ENCODE peak calls at places on chromosomes 1 and 21, in ten cellular contexts. W is AG04450, H is OCI-LY7, J is tibial artery, A is BJ, U is body of pancreas, T is A549, R is transverse colon, M is right lobe of liver, S is BE2C. D is an unnamed sample.

GRCh38 chr21:31501921-31502320 is 157.6 kb upstream of the SOD1 start:
- DNase-seq in W (no peak), H (no peak), J (no peak), A (no peak), U (no peak), T (no peak), R (no peak), M (no peak), S (no peak), D (no peak)

GRCh38 chr1:98059616-98060015 is 138.8 kb upstream of the DPYD start:
- DNase-seq in W (no peak), H (no peak), J (no peak), A (no peak), U (no peak), T (no peak), R (no peak), M (no peak), S (no peak), D (no peak)

GRCh38 chr1:118136511-118136937 is 48.5 kb downstream of the SPAG17 start:
- DNase-seq in W (peak; percentile 58), H (no peak), J (no peak), A (peak; percentile 90), U (no peak), T (no peak), R (no peak), M (no peak), S (no peak), D (peak; percentile 92)

GRCh38 chr1:11333631-11334030 is 60.6 kb downstream of the UBIAD1 start:
- DNase-seq in W (no peak), H (no peak), J (no peak), A (no peak), U (no peak), T (no peak), R (no peak), M (no peak), S (no peak), D (no peak)

GRCh38 chr1:202553560-202554038 is 156.7 kb downstream of the SYT2 start:
- DNase-seq in W (no peak), H (peak; percentile 55), J (no peak), A (no peak), U (peak; percentile 27), T (no peak), R (no peak), M (no peak), S (no peak), D (no peak)

GRCh38 chr21:40049031-40049958 is 182.1 kb downstream of the PCP4 start:
- DNase-seq in W (no peak), H (no peak), J (peak; percentile 44), A (no peak), U (no peak), T (no peak), R (peak; percentile 14), M (no peak), S (no peak), D (no peak)

GRCh38 chr1:79117376-79117775 is 110.8 kb upstream of the ADGRL4 start:
- DNase-seq in W (no peak), H (no peak), J (no peak), A (no peak), U (no peak), T (no peak), R (no peak), M (no peak), S (no peak), D (no peak)

GRCh38 chr1:50352428-50352827 is 70.8 kb downstream of the DMRTA2 start:
- DNase-seq in W (no peak), H (no peak), J (no peak), A (no peak), U (no peak), T (no peak), R (no peak), M (no peak), S (no peak), D (no peak)

GRCh38 chr1:206464456-206464964 is 5.8 kb upstream of the IKBKE start:
- DNase-seq in W (peak; percentile 70), H (no peak), J (peak; percentile 51), A (peak; percentile 59), U (no peak), T (no peak), R (no peak), M (no peak), S (no peak), D (no peak)

GRCh38 chr1:184626076-184627011 is 128.3 kb downstream of the EDEM3 start:
- DNase-seq in W (no peak), H (no peak), J (no peak), A (no peak), U (no peak), T (no peak), R (peak; percentile 21), M (peak; percentile 71), S (no peak), D (no peak)

GRCh38 chr1:7136166-7136953 is 351.1 kb downstream of the CAMTA1 start:
- DNase-seq in W (no peak), H (no peak), J (no peak), A (no peak), U (no peak), T (no peak), R (no peak), M (no peak), S (no peak), D (no peak)

DNA sequence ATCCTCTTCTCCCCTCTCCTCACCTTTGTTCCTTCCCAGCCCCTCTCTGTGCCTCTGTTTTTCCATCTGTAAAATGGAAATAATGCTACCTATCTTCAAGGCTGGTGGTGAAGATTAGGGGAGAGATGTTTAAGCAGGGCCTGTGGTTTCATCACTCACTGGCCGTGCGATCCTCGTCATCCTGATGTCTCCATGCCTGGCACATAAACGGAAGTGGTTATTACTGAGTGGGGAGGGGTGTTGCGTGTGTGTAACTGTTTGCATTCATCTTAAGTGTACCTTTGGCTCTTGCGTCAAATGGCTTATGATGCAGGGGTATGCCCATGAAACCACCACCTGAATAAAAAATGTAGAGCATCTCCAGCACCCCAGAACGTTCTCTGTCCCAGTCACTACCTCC is 17.2 kb upstream of the C1QA start:
- DNase-seq in W (no peak), H (no peak), J (no peak), A (no peak), U (no peak), T (no peak), R (no peak), M (no peak), S (no peak), D (no peak)
- TF ChIP-seq CTCF in W (no peak), H (no peak), J (no peak), A (no peak), U (no peak), T (no peak), R (no peak), M (no peak), S (no peak), D (no peak)

DNA sequence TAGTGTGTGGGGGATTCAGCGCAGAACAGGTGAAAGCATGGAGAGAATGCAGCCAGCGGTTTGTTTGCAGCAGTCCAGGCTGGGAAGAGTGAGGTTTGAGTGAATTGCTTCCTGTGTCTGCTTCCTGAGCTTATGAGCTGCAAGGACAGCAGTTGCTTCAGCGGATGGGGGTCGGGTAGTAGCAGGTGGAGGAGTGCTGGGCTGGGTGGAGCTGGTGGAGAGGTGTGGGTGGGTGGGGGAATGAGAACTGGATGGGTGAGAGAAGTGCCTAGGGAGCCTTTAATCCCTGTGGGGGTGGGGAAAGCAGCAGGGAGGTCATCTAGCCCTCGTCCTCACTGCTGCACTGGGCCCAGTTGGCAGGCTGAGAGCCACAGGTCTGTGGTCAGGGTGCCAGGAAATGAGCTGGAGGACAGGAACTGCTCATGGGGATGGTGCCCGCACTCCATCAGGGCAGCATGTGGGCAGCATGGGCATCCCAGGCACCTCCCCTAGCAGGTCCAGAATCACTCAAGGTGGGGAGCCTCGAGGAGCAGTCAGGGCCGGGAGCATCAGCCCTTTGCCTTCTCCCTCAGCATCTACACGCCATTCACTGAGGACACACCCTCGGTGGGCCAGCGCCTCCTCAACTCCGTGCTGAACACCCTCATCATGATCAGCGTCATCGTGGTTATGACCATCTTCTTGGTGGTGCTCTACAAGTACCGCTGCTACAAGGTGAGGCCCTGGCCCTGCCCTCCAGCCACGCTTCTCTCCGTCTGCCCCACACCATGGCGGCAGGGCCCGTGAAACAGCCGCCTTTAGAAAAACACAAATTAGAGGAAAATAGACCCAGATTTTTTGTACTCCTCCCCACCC is 14.8 kb downstream of the PSEN2 start:
- DNase-seq in W (no peak), H (no peak), J (no peak), A (no peak), U (no peak), T (no peak), R (no peak), M (no peak), S (no peak), D (no peak)
- H3K4me3 ChIP-seq in W (no peak overlapping the region), H (no peak overlapping the region), J (no peak overlapping the region), A (no peak overlapping the region), U (no peak overlapping the region), T (no peak overlapping the region), R (no peak overlapping the region), M (no peak overlapping the region), S (no peak overlapping the region), D (no peak overlapping the region)

GRCh38 chr1:60583696-60584095 is 498.7 kb upstream of the NFIA start:
- DNase-seq in W (no peak), H (peak; percentile 5), J (no peak), A (no peak), U (no peak), T (no peak), R (no peak), M (no peak), S (no peak), D (no peak)
- TF ChIP-seq CTCF in W (no peak), H (no peak), J (no peak), A (no peak), U (no peak), T (no peak), R (no peak), M (no peak), S (no peak), D (no peak)

GRCh38 chr21:34996304-34997081 is 52.6 kb downstream of the RUNX1 start:
- DNase-seq in W (no peak), H (no peak), J (peak; percentile 84), A (no peak), U (peak; percentile 22), T (no peak), R (no peak), M (no peak), S (no peak), D (no peak)
- H3K4me3 ChIP-seq in W (no peak overlapping the region), H (no peak overlapping the region), J (no peak overlapping the region), A (no peak overlapping the region), U (no peak overlapping the region), T (no peak overlapping the region), R (no peak overlapping the region), M (no peak overlapping the region), S (no peak overlapping the region), D (no peak overlapping the region)